ENCODE peak calls at places on chromosome X, in four cellular contexts. One of them, this sample, is unnamed.
A peak's percentile ranks its signal among the peaks of the same experiment; 100 is the strongest.

GRCh38 chrX:136597356-136597755 is 50.6 kb upstream of the CD40LG start:
- DNase-seq in mesothelial cell of epicardium: no peak
- DNase-seq in iPS DF 6.9: no peak
- DNase-seq in stimulated activated CD4-positive, alpha-beta T cell treated with anti-CD3 and anti-CD28 coated beads, Interleukin-1b, Interleukin-23, amount 100 ng/mL, for 24 hours: no peak
- DNase-seq in this sample: no peak

GRCh38 chrX:123476636-123477219 is 256.1 kb downstream of the THOC2 start:
- DNase-seq in stimulated activated CD4-positive, alpha-beta T cell treated with anti-CD3 and anti-CD28 coated beads, Interleukin-1b, Interleukin-23, amount 100 ng/mL, for 24 hours: no peak
- DNase-seq in mesothelial cell of epicardium: no peak
- DNase-seq in iPS DF 6.9: no peak
- DNase-seq in this sample: peak; percentile 15

GRCh38 chrX:46208225-46208854 is 336.9 kb downstream of the ZNF674 start:
- DNase-seq in mesothelial cell of epicardium: no peak
- DNase-seq in iPS DF 6.9: no peak
- DNase-seq in stimulated activated CD4-positive, alpha-beta T cell treated with anti-CD3 and anti-CD28 coated beads, Interleukin-1b, Interleukin-23, amount 100 ng/mL, for 24 hours: no peak
- DNase-seq in this sample: no peak

GRCh38 chrX:103517246-103517645 is 2.0 kb downstream of the RAB40A start:
- DNase-seq in mesothelial cell of epicardium: no peak
- DNase-seq in iPS DF 6.9: no peak
- DNase-seq in stimulated activated CD4-positive, alpha-beta T cell treated with anti-CD3 and anti-CD28 coated beads, Interleukin-1b, Interleukin-23, amount 100 ng/mL, for 24 hours: no peak
- DNase-seq in this sample: no peak

GRCh38 chrX:10327651-10328050 is 170.9 kb downstream of the CLCN4 start:
- DNase-seq in iPS DF 6.9: peak; percentile 2
- DNase-seq in stimulated activated CD4-positive, alpha-beta T cell treated with anti-CD3 and anti-CD28 coated beads, Interleukin-1b, Interleukin-23, amount 100 ng/mL, for 24 hours: no peak
- DNase-seq in mesothelial cell of epicardium: no peak
- DNase-seq in this sample: no peak

GRCh38 chrX:50594788-50595187 is 124.2 kb upstream of the DGKK start:
- DNase-seq in mesothelial cell of epicardium: no peak
- DNase-seq in stimulated activated CD4-positive, alpha-beta T cell treated with anti-CD3 and anti-CD28 coated beads, Interleukin-1b, Interleukin-23, amount 100 ng/mL, for 24 hours: no peak
- DNase-seq in iPS DF 6.9: no peak
- DNase-seq in this sample: no peak

GRCh38 chrX:94302446-94302845 is 628.4 kb downstream of the FAM133A start:
- DNase-seq in mesothelial cell of epicardium: no peak
- DNase-seq in iPS DF 6.9: no peak
- DNase-seq in stimulated activated CD4-positive, alpha-beta T cell treated with anti-CD3 and anti-CD28 coated beads, Interleukin-1b, Interleukin-23, amount 100 ng/mL, for 24 hours: no peak
- DNase-seq in this sample: no peak

GRCh38 chrX:48794993-48795501 is 6.8 kb upstream of the HDAC6 start:
- DNase-seq in stimulated activated CD4-positive, alpha-beta T cell treated with anti-CD3 and anti-CD28 coated beads, Interleukin-1b, Interleukin-23, amount 100 ng/mL, for 24 hours: no peak
- DNase-seq in iPS DF 6.9: no peak
- DNase-seq in mesothelial cell of epicardium: no peak
- DNase-seq in this sample: no peak

GRCh38 chrX:108737754-108738153 is 1.4 kb upstream of the IRS4 start:
- DNase-seq in stimulated activated CD4-positive, alpha-beta T cell treated with anti-CD3 and anti-CD28 coated beads, Interleukin-1b, Interleukin-23, amount 100 ng/mL, for 24 hours: no peak
- DNase-seq in iPS DF 6.9: no peak
- DNase-seq in mesothelial cell of epicardium: no peak
- DNase-seq in this sample: no peak

GRCh38 chrX:54087661-54088060 is 43.4 kb upstream of the PHF8 start:
- DNase-seq in mesothelial cell of epicardium: no peak
- DNase-seq in stimulated activated CD4-positive, alpha-beta T cell treated with anti-CD3 and anti-CD28 coated beads, Interleukin-1b, Interleukin-23, amount 100 ng/mL, for 24 hours: no peak
- DNase-seq in iPS DF 6.9: no peak
- DNase-seq in this sample: peak; percentile 47

GRCh38 chrX:64186974-64187761 is 18.3 kb downstream of the AMER1 start:
- DNase-seq in mesothelial cell of epicardium: no peak
- DNase-seq in stimulated activated CD4-positive, alpha-beta T cell treated with anti-CD3 and anti-CD28 coated beads, Interleukin-1b, Interleukin-23, amount 100 ng/mL, for 24 hours: no peak
- DNase-seq in iPS DF 6.9: no peak
- DNase-seq in this sample: no peak

GRCh38 chrX:14702145-14702544 is 170.7 kb downstream of the FANCB start:
- DNase-seq in iPS DF 6.9: no peak
- DNase-seq in stimulated activated CD4-positive, alpha-beta T cell treated with anti-CD3 and anti-CD28 coated beads, Interleukin-1b, Interleukin-23, amount 100 ng/mL, for 24 hours: no peak
- DNase-seq in mesothelial cell of epicardium: no peak
- DNase-seq in this sample: no peak

GRCh38 chrX:67545772-67546495 is 2.1 kb downstream of the AR start:
- DNase-seq in stimulated activated CD4-positive, alpha-beta T cell treated with anti-CD3 and anti-CD28 coated beads, Interleukin-1b, Interleukin-23, amount 100 ng/mL, for 24 hours: no peak
- DNase-seq in iPS DF 6.9: no peak
- DNase-seq in mesothelial cell of epicardium: no peak
- DNase-seq in this sample: no peak

GRCh38 chrX:7191681-7192110 is 43.7 kb upstream of the PUDP start:
- DNase-seq in mesothelial cell of epicardium: no peak
- DNase-seq in stimulated activated CD4-positive, alpha-beta T cell treated with anti-CD3 and anti-CD28 coated beads, Interleukin-1b, Interleukin-23, amount 100 ng/mL, for 24 hours: no peak
- DNase-seq in iPS DF 6.9: peak; percentile 5
- DNase-seq in this sample: no peak

GRCh38 chrX:133171962-133172708 is 46.0 kb downstream of the TFDP3 start:
- DNase-seq in iPS DF 6.9: no peak
- DNase-seq in stimulated activated CD4-positive, alpha-beta T cell treated with anti-CD3 and anti-CD28 coated beads, Interleukin-1b, Interleukin-23, amount 100 ng/mL, for 24 hours: no peak
- DNase-seq in mesothelial cell of epicardium: no peak
- DNase-seq in this sample: no peak

GRCh38 chrX:128781506-128781905 is 729.3 kb upstream of the ACTRT1 start:
- DNase-seq in mesothelial cell of epicardium: no peak
- DNase-seq in stimulated activated CD4-positive, alpha-beta T cell treated with anti-CD3 and anti-CD28 coated beads, Interleukin-1b, Interleukin-23, amount 100 ng/mL, for 24 hours: no peak
- DNase-seq in iPS DF 6.9: peak; percentile 13
- DNase-seq in this sample: peak; percentile 37

GRCh38 chrX:131577999-131578734 is 34.3 kb downstream of the OR13H1 start:
- DNase-seq in stimulated activated CD4-positive, alpha-beta T cell treated with anti-CD3 and anti-CD28 coated beads, Interleukin-1b, Interleukin-23, amount 100 ng/mL, for 24 hours: no peak
- DNase-seq in iPS DF 6.9: no peak
- DNase-seq in mesothelial cell of epicardium: no peak
- DNase-seq in this sample: no peak

GRCh38 chrX:133265331-133265730 is 47.2 kb upstream of the TFDP3 start:
- DNase-seq in mesothelial cell of epicardium: peak; percentile 22
- DNase-seq in iPS DF 6.9: peak; percentile 58
- DNase-seq in stimulated activated CD4-positive, alpha-beta T cell treated with anti-CD3 and anti-CD28 coated beads, Interleukin-1b, Interleukin-23, amount 100 ng/mL, for 24 hours: no peak
- DNase-seq in this sample: no peak

GRCh38 chrX:80879143-80879542 is 69.5 kb upstream of the BRWD3 start:
- DNase-seq in iPS DF 6.9: no peak
- DNase-seq in stimulated activated CD4-positive, alpha-beta T cell treated with anti-CD3 and anti-CD28 coated beads, Interleukin-1b, Interleukin-23, amount 100 ng/mL, for 24 hours: no peak
- DNase-seq in mesothelial cell of epicardium: no peak
- DNase-seq in this sample: peak; percentile 30

GRCh38 chrX:74537011-74537390 is 77.4 kb downstream of the RLIM start:
- DNase-seq in mesothelial cell of epicardium: no peak
- DNase-seq in stimulated activated CD4-positive, alpha-beta T cell treated with anti-CD3 and anti-CD28 coated beads, Interleukin-1b, Interleukin-23, amount 100 ng/mL, for 24 hours: no peak
- DNase-seq in iPS DF 6.9: no peak
- DNase-seq in this sample: no peak

GRCh38 chrX:107293056-107293455 is 86.6 kb downstream of the DNAAF6 start:
- DNase-seq in stimulated activated CD4-positive, alpha-beta T cell treated with anti-CD3 and anti-CD28 coated beads, Interleukin-1b, Interleukin-23, amount 100 ng/mL, for 24 hours: no peak
- DNase-seq in iPS DF 6.9: no peak
- DNase-seq in mesothelial cell of epicardium: no peak
- DNase-seq in this sample: no peak

GRCh38 chrX:153816821-153817220 is 13.5 kb downstream of the PDZD4 start:
- DNase-seq in mesothelial cell of epicardium: no peak
- DNase-seq in iPS DF 6.9: no peak
- DNase-seq in stimulated activated CD4-positive, alpha-beta T cell treated with anti-CD3 and anti-CD28 coated beads, Interleukin-1b, Interleukin-23, amount 100 ng/mL, for 24 hours: no peak
- DNase-seq in this sample: no peak

GRCh38 chrX:153582896-153583295 is 16.0 kb downstream of the CCNQ start:
- DNase-seq in mesothelial cell of epicardium: no peak
- DNase-seq in stimulated activated CD4-positive, alpha-beta T cell treated with anti-CD3 and anti-CD28 coated beads, Interleukin-1b, Interleukin-23, amount 100 ng/mL, for 24 hours: peak; percentile 3
- DNase-seq in iPS DF 6.9: no peak
- DNase-seq in this sample: no peak

GRCh38 chrX:7072856-7073255 is 74.7 kb upstream of the STS start:
- DNase-seq in iPS DF 6.9: no peak
- DNase-seq in mesothelial cell of epicardium: no peak
- DNase-seq in stimulated activated CD4-positive, alpha-beta T cell treated with anti-CD3 and anti-CD28 coated beads, Interleukin-1b, Interleukin-23, amount 100 ng/mL, for 24 hours: no peak
- DNase-seq in this sample: no peak

GRCh38 chrX:48509619-48510018 is 827 bp downstream of the PORCN start:
- DNase-seq in iPS DF 6.9: no peak
- DNase-seq in mesothelial cell of epicardium: no peak
- DNase-seq in stimulated activated CD4-positive, alpha-beta T cell treated with anti-CD3 and anti-CD28 coated beads, Interleukin-1b, Interleukin-23, amount 100 ng/mL, for 24 hours: no peak
- DNase-seq in this sample: no peak

GRCh38 chrX:110172215-110172614 is 145.7 kb downstream of the AMMECR1 start:
- DNase-seq in iPS DF 6.9: no peak
- DNase-seq in stimulated activated CD4-positive, alpha-beta T cell treated with anti-CD3 and anti-CD28 coated beads, Interleukin-1b, Interleukin-23, amount 100 ng/mL, for 24 hours: no peak
- DNase-seq in mesothelial cell of epicardium: no peak
- DNase-seq in this sample: no peak

GRCh38 chrX:964831-965416 is 247.5 kb downstream of the CRLF2 start:
- DNase-seq in iPS DF 6.9: no peak
- DNase-seq in stimulated activated CD4-positive, alpha-beta T cell treated with anti-CD3 and anti-CD28 coated beads, Interleukin-1b, Interleukin-23, amount 100 ng/mL, for 24 hours: no peak
- DNase-seq in mesothelial cell of epicardium: no peak
- DNase-seq in this sample: no peak

GRCh38 chrX:14802943-14803710 is 69.7 kb downstream of the FANCB start:
- DNase-seq in mesothelial cell of epicardium: no peak
- DNase-seq in iPS DF 6.9: no peak
- DNase-seq in stimulated activated CD4-positive, alpha-beta T cell treated with anti-CD3 and anti-CD28 coated beads, Interleukin-1b, Interleukin-23, amount 100 ng/mL, for 24 hours: no peak
- DNase-seq in this sample: no peak

GRCh38 chrX:54695816-54696487 is 102.1 kb downstream of the ITIH6 start:
- DNase-seq in mesothelial cell of epicardium: no peak
- DNase-seq in stimulated activated CD4-positive, alpha-beta T cell treated with anti-CD3 and anti-CD28 coated beads, Interleukin-1b, Interleukin-23, amount 100 ng/mL, for 24 hours: no peak
- DNase-seq in iPS DF 6.9: no peak
- DNase-seq in this sample: no peak

GRCh38 chrX:151977009-151977408 is 2.5 kb upstream of the GABRE start:
- DNase-seq in mesothelial cell of epicardium: no peak
- DNase-seq in iPS DF 6.9: no peak
- DNase-seq in stimulated activated CD4-positive, alpha-beta T cell treated with anti-CD3 and anti-CD28 coated beads, Interleukin-1b, Interleukin-23, amount 100 ng/mL, for 24 hours: no peak
- DNase-seq in this sample: no peak

GRCh38 chrX:51395807-51396728 is 63.4 kb downstream of the NUDT10 start:
- DNase-seq in mesothelial cell of epicardium: no peak
- DNase-seq in iPS DF 6.9: no peak
- DNase-seq in stimulated activated CD4-positive, alpha-beta T cell treated with anti-CD3 and anti-CD28 coated beads, Interleukin-1b, Interleukin-23, amount 100 ng/mL, for 24 hours: peak; percentile 1
- DNase-seq in this sample: peak; percentile 47

GRCh38 chrX:3713225-3713936 is at the start of gene PRKX:
- DNase-seq in stimulated activated CD4-positive, alpha-beta T cell treated with anti-CD3 and anti-CD28 coated beads, Interleukin-1b, Interleukin-23, amount 100 ng/mL, for 24 hours: peak; percentile 28
- DNase-seq in iPS DF 6.9: no peak
- DNase-seq in mesothelial cell of epicardium: peak; percentile 57
- DNase-seq in this sample: peak; percentile 25

GRCh38 chrX:147180886-147181285 is 366.3 kb upstream of the CXorf51A start:
- DNase-seq in iPS DF 6.9: no peak
- DNase-seq in stimulated activated CD4-positive, alpha-beta T cell treated with anti-CD3 and anti-CD28 coated beads, Interleukin-1b, Interleukin-23, amount 100 ng/mL, for 24 hours: no peak
- DNase-seq in mesothelial cell of epicardium: no peak
- DNase-seq in this sample: no peak